ENCODE peak calls at places on chromosome 4, in six cellular contexts. One of them, this sample, is unnamed.

GRCh38 chr4:25172964-25173917 is 13.0 kb upstream of the SEPSECS start:
- DNase-seq in brain microvascular endothelial cell: peak; percentile 98
- DNase-seq in prostate gland: no peak
- DNase-seq in GM12864: no peak
- DNase-seq in HL-60: peak; percentile 70
- DNase-seq in choroid plexus epithelial cell: peak; percentile 98
- DNase-seq in this sample: peak; percentile 98

GRCh38 chr4:140374130-140374477 is 658 bp downstream of the SCOC start:
- DNase-seq in prostate gland: peak; percentile 6
- DNase-seq in brain microvascular endothelial cell: no peak
- DNase-seq in GM12864: no peak
- DNase-seq in HL-60: no peak
- DNase-seq in choroid plexus epithelial cell: no peak
- DNase-seq in this sample: peak; percentile 44

GRCh38 chr4:22720091-22720490 is 27.4 kb downstream of the GBA3 start:
- DNase-seq in prostate gland: no peak
- DNase-seq in GM12864: no peak
- DNase-seq in choroid plexus epithelial cell: peak; percentile 4
- DNase-seq in HL-60: no peak
- DNase-seq in brain microvascular endothelial cell: no peak
- DNase-seq in this sample: no peak

GRCh38 chr4:190018201-190018920 is 8.7 kb downstream of the FRG2 start:
- DNase-seq in prostate gland: no peak
- DNase-seq in choroid plexus epithelial cell: no peak
- DNase-seq in brain microvascular endothelial cell: no peak
- DNase-seq in HL-60: no peak
- DNase-seq in GM12864: no peak
- DNase-seq in this sample: no peak

GRCh38 chr4:125594203-125594602 is 279.4 kb downstream of the FAT4 start:
- DNase-seq in choroid plexus epithelial cell: peak; percentile 7
- DNase-seq in GM12864: no peak
- DNase-seq in brain microvascular endothelial cell: no peak
- DNase-seq in prostate gland: no peak
- DNase-seq in HL-60: no peak
- DNase-seq in this sample: no peak

GRCh38 chr4:35463251-35463952 is 780.9 kb downstream of the ARAP2 start:
- DNase-seq in brain microvascular endothelial cell: no peak
- DNase-seq in prostate gland: no peak
- DNase-seq in HL-60: no peak
- DNase-seq in GM12864: no peak
- DNase-seq in choroid plexus epithelial cell: no peak
- DNase-seq in this sample: no peak

GRCh38 chr4:139692300-139693012 is 26.8 kb downstream of the MGST2 start:
- DNase-seq in prostate gland: no peak
- DNase-seq in choroid plexus epithelial cell: no peak
- DNase-seq in GM12864: no peak
- DNase-seq in brain microvascular endothelial cell: no peak
- DNase-seq in HL-60: no peak
- DNase-seq in this sample: peak; percentile 36

GRCh38 chr4:73281396-73281795 is 22.8 kb upstream of the ANKRD17 start:
- DNase-seq in prostate gland: no peak
- DNase-seq in GM12864: no peak
- DNase-seq in brain microvascular endothelial cell: no peak
- DNase-seq in choroid plexus epithelial cell: no peak
- DNase-seq in HL-60: no peak
- DNase-seq in this sample: peak; percentile 5

GRCh38 chr4:3786196-3786869 is 20.1 kb downstream of the ADRA2C start:
- DNase-seq in HL-60: no peak
- DNase-seq in prostate gland: no peak
- DNase-seq in brain microvascular endothelial cell: no peak
- DNase-seq in GM12864: no peak
- DNase-seq in choroid plexus epithelial cell: no peak
- DNase-seq in this sample: no peak

GRCh38 chr4:142563682-142564291 is 282.3 kb downstream of the INPP4B start:
- DNase-seq in HL-60: no peak
- DNase-seq in prostate gland: no peak
- DNase-seq in choroid plexus epithelial cell: peak; percentile 39
- DNase-seq in brain microvascular endothelial cell: peak; percentile 59
- DNase-seq in GM12864: no peak
- DNase-seq in this sample: peak; percentile 81

GRCh38 chr4:156784970-156785369 is 186.6 kb downstream of the PDGFC start:
- DNase-seq in choroid plexus epithelial cell: peak; percentile 22
- DNase-seq in HL-60: no peak
- DNase-seq in GM12864: no peak
- DNase-seq in brain microvascular endothelial cell: no peak
- DNase-seq in prostate gland: no peak
- DNase-seq in this sample: peak; percentile 50

GRCh38 chr4:148017801-148018200 is 285.9 kb downstream of the ARHGAP10 start:
- DNase-seq in GM12864: no peak
- DNase-seq in choroid plexus epithelial cell: no peak
- DNase-seq in HL-60: no peak
- DNase-seq in brain microvascular endothelial cell: no peak
- DNase-seq in prostate gland: peak; percentile 72
- DNase-seq in this sample: peak; percentile 10

GRCh38 chr4:153468587-153468986 is 2.4 kb downstream of the TMEM131L start:
- DNase-seq in choroid plexus epithelial cell: no peak
- DNase-seq in prostate gland: no peak
- DNase-seq in GM12864: no peak
- DNase-seq in HL-60: no peak
- DNase-seq in brain microvascular endothelial cell: no peak
- DNase-seq in this sample: no peak

GRCh38 chr4:25330905-25331816 is 18.6 kb downstream of the ZCCHC4 start:
- DNase-seq in GM12864: no peak
- DNase-seq in brain microvascular endothelial cell: no peak
- DNase-seq in prostate gland: no peak
- DNase-seq in HL-60: no peak
- DNase-seq in choroid plexus epithelial cell: peak; percentile 18
- DNase-seq in this sample: no peak

GRCh38 chr4:35900608-35901243 is 343.6 kb downstream of the ARAP2 start:
- DNase-seq in choroid plexus epithelial cell: no peak
- DNase-seq in prostate gland: no peak
- DNase-seq in HL-60: no peak
- DNase-seq in brain microvascular endothelial cell: no peak
- DNase-seq in GM12864: no peak
- DNase-seq in this sample: peak; percentile 1

GRCh38 chr4:25795566-25796454 is 67.0 kb downstream of the SEL1L3 start:
- DNase-seq in HL-60: no peak
- DNase-seq in GM12864: no peak
- DNase-seq in brain microvascular endothelial cell: peak; percentile 84
- DNase-seq in choroid plexus epithelial cell: peak; percentile 78
- DNase-seq in prostate gland: no peak
- DNase-seq in this sample: peak; percentile 73

GRCh38 chr4:1291996-1292702 is 2.5 kb downstream of the MAEA start:
- DNase-seq in HL-60: no peak
- DNase-seq in choroid plexus epithelial cell: no peak
- DNase-seq in brain microvascular endothelial cell: no peak
- DNase-seq in prostate gland: no peak
- DNase-seq in GM12864: no peak
- DNase-seq in this sample: no peak

GRCh38 chr4:72631296-72631695 is 62.3 kb upstream of the ADAMTS3 start:
- DNase-seq in choroid plexus epithelial cell: peak; percentile 84
- DNase-seq in prostate gland: no peak
- DNase-seq in GM12864: no peak
- DNase-seq in HL-60: no peak
- DNase-seq in brain microvascular endothelial cell: peak; percentile 89
- DNase-seq in this sample: peak; percentile 93

GRCh38 chr4:128841402-128841801 is 31.9 kb downstream of the JADE1 start:
- DNase-seq in prostate gland: no peak
- DNase-seq in brain microvascular endothelial cell: no peak
- DNase-seq in HL-60: no peak
- DNase-seq in GM12864: no peak
- DNase-seq in choroid plexus epithelial cell: no peak
- DNase-seq in this sample: peak; percentile 54

GRCh38 chr4:182486895-182487294 is 243.7 kb downstream of the TENM3 start:
- DNase-seq in prostate gland: no peak
- DNase-seq in GM12864: no peak
- DNase-seq in brain microvascular endothelial cell: peak; percentile 2
- DNase-seq in choroid plexus epithelial cell: peak; percentile 13
- DNase-seq in HL-60: no peak
- DNase-seq in this sample: no peak

GRCh38 chr4:102687373-102687981 is 73.3 kb downstream of the MANBA start:
- DNase-seq in HL-60: no peak
- DNase-seq in prostate gland: no peak
- DNase-seq in brain microvascular endothelial cell: peak; percentile 20
- DNase-seq in choroid plexus epithelial cell: peak; percentile 53
- DNase-seq in GM12864: peak; percentile 77
- DNase-seq in this sample: peak; percentile 96

GRCh38 chr4:119707336-119707735 is 78.7 kb upstream of the PDE5A start:
- DNase-seq in prostate gland: no peak
- DNase-seq in GM12864: no peak
- DNase-seq in HL-60: no peak
- DNase-seq in brain microvascular endothelial cell: no peak
- DNase-seq in choroid plexus epithelial cell: no peak
- DNase-seq in this sample: no peak

GRCh38 chr4:147060171-147060931 is 114.7 kb upstream of the TTC29 start:
- DNase-seq in choroid plexus epithelial cell: peak; percentile 53
- DNase-seq in brain microvascular endothelial cell: peak; percentile 74
- DNase-seq in prostate gland: no peak
- DNase-seq in GM12864: no peak
- DNase-seq in HL-60: no peak
- DNase-seq in this sample: no peak

GRCh38 chr4:2761035-2761923 is 5.1 kb upstream of the TNIP2 start:
- DNase-seq in GM12864: no peak
- DNase-seq in brain microvascular endothelial cell: no peak
- DNase-seq in HL-60: no peak
- DNase-seq in choroid plexus epithelial cell: peak; percentile 41
- DNase-seq in prostate gland: no peak
- DNase-seq in this sample: peak; percentile 61

DNA sequence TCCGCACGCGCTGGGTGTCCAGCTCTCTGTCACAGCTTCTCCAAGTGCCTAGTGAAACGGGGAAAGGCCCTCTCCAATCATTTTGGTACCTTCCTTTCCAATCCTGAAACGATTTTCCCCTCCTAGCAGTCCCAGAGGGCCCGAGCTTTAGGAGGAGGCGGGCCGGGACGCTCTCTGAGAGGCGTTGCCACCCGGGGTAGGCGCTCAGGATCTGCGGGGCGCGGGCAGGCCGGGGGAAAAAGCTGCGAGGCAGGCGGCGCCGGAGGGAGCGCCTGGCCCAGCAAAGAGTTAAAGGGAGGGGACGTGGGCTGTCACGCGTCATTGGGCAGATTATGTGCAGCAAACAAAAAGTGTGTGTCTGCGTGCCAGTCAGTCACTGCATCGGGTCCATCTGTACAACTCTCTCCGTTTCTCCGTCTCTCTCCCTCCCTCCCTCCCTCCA is at the start of gene PRDM8:
- DNase-seq in brain microvascular endothelial cell: no peak
- DNase-seq in prostate gland: peak; percentile 66
- DNase-seq in GM12864: no peak
- DNase-seq in choroid plexus epithelial cell: no peak
- DNase-seq in HL-60: no peak
- DNase-seq in this sample: peak; percentile 19
- H3K4me3 ChIP-seq in brain microvascular endothelial cell: peak within 1 kb of the TSS; percentile 45
- H3K4me3 ChIP-seq in prostate gland: peak within 1 kb of the TSS; percentile 56
- H3K4me3 ChIP-seq in GM12864: no peak within 1 kb of the TSS
- H3K4me3 ChIP-seq in choroid plexus epithelial cell: peak within 1 kb of the TSS; percentile 25
- H3K4me3 ChIP-seq in HL-60: peak within 1 kb of the TSS; percentile 36
- H3K4me3 ChIP-seq in this sample: peak within 1 kb of the TSS; percentile 24

DNA sequence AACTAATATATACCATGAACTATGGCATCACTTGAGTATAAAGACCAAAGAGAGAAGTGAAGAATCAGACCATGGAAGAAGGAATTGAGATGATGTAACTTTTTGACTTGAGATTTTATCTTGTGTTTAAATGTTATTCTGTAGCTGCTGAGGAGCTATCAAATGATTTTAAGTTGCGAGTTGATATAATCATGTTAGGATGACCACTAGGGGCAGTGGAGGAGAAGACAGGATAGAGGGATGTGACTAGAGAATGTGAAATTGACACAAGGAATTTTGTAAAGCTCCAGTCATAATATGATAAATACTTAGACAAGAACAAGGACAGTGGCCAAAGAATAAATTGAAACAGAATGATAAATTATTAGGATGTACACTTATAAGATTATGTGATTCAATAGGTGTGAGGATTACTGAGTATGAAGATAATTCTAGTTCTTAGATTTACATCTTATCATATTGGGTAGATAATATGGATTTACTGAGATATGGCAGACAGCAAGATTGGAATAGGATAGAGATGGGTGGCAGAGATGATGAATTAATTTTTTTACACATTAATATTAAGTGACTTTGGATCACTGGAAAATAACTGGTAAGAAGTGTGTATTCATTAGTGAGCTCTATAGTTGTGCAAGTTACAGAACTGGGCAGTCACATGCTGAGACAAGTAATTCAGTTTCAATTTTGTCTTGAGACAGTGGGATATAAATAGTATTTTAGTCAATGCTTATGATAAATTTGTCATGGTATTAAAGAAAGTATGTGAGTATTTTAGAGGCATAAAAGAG is 816.0 kb upstream of the PCDH10 start:
- DNase-seq in brain microvascular endothelial cell: no peak
- DNase-seq in choroid plexus epithelial cell: peak; percentile 63
- DNase-seq in HL-60: no peak
- DNase-seq in GM12864: no peak
- DNase-seq in prostate gland: no peak
- DNase-seq in this sample: peak; percentile 71
- TF ChIP-seq CTCF in brain microvascular endothelial cell: peak; percentile 32
- TF ChIP-seq CTCF in choroid plexus epithelial cell: peak; percentile 53
- TF ChIP-seq CTCF in HL-60: no peak
- TF ChIP-seq CTCF in GM12864: peak; percentile 6
- TF ChIP-seq CTCF in prostate gland: no peak
- TF ChIP-seq CTCF in this sample: peak; percentile 51

GRCh38 chr4:165378763-165379631 is at the start of gene CPE:
- DNase-seq in GM12864: no peak
- DNase-seq in choroid plexus epithelial cell: peak; percentile 80
- DNase-seq in brain microvascular endothelial cell: peak; percentile 71
- DNase-seq in HL-60: peak; percentile 63
- DNase-seq in prostate gland: peak; percentile 80
- DNase-seq in this sample: peak; percentile 79
- H3K4me3 ChIP-seq in GM12864: peak within 1 kb of the TSS; percentile 12
- H3K4me3 ChIP-seq in choroid plexus epithelial cell: peak within 1 kb of the TSS; percentile 68
- H3K4me3 ChIP-seq in brain microvascular endothelial cell: peak within 1 kb of the TSS; percentile 64
- H3K4me3 ChIP-seq in HL-60: peak within 1 kb of the TSS; percentile 25
- H3K4me3 ChIP-seq in prostate gland: peak within 1 kb of the TSS; percentile 58
- H3K4me3 ChIP-seq in this sample: peak within 1 kb of the TSS; percentile 52

DNA sequence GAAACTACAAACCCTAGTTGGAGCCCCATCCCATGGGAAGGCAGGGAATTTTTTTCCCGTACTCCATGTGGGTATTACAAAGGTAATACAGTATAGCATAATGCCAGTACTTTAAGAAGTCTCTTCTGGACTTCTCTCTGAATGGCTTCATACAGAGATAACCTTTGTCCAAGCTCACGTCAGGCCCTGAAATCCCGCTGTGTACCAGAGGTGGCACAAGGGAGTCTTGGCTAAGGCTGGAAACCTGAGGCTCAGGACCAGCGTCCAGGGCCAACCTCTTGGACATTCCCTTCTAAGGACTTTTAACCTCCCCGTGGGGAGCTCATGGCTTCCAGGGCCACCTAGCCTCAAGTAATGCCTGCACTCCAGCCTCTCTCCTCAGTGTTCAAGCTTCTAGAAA is 338.9 kb upstream of the FAM241A start:
- DNase-seq in brain microvascular endothelial cell: peak; percentile 0
- DNase-seq in choroid plexus epithelial cell: no peak
- DNase-seq in prostate gland: no peak
- DNase-seq in HL-60: no peak
- DNase-seq in GM12864: no peak
- DNase-seq in this sample: peak; percentile 8
- TF ChIP-seq CTCF in brain microvascular endothelial cell: peak; percentile 53
- TF ChIP-seq CTCF in choroid plexus epithelial cell: peak; percentile 16
- TF ChIP-seq CTCF in prostate gland: no peak
- TF ChIP-seq CTCF in HL-60: no peak
- TF ChIP-seq CTCF in GM12864: peak; percentile 20
- TF ChIP-seq CTCF in this sample: peak; percentile 30